ENCODE peak calls at places on chromosomes 11 and 22, in five cellular contexts. M is NCI-H1105; E is activated CD4-positive, alpha-beta T cell treated with anti-CD3 and anti-CD28 coated beads, Interleukin-2, amount 50 U/mL, for 24 hours; Q is fibroblast of lung; Y is left cardiac atrium. P is an unnamed sample.

GRCh38 chr11:45885921-45886721 is 670 bp downstream of the MAPK8IP1 start:
- DNase-seq in E (no peak), Y (no peak), M (peak; percentile 16), Q (no peak), P (no peak)

GRCh38 chr22:35102663-35103062 is 36.7 kb downstream of the ISX start:
- DNase-seq in Y (no peak), E (no peak), M (no peak), Q (no peak), P (peak; percentile 8)

GRCh38 chr22:31574015-31574670 is 77.8 kb downstream of the SFI1 start:
- DNase-seq in E (no peak), Y (no peak), M (no peak), Q (peak; percentile 66), P (no peak)

GRCh38 chr22:35411112-35411511 is 11.2 kb downstream of the MCM5 start:
- DNase-seq in Q (no peak), M (no peak), Y (no peak), E (no peak), P (no peak)

GRCh38 chr11:130711193-130711592 is 205.1 kb downstream of the SNX19 start:
- DNase-seq in Q (no peak), M (no peak), Y (no peak), E (no peak), P (no peak)

GRCh38 chr11:2099523-2100316 is 39.5 kb downstream of the IGF2 start:
- DNase-seq in M (peak; percentile 94), Q (no peak), E (no peak), Y (no peak), P (no peak)

GRCh38 chr11:70524096-70524922 is 126.0 kb downstream of the CTTN start:
- DNase-seq in E (no peak), Q (no peak), M (no peak), Y (no peak), P (peak; percentile 7)

GRCh38 chr11:122746050-122746478 is 90.5 kb downstream of the UBASH3B start:
- DNase-seq in Y (no peak), E (no peak), Q (no peak), M (no peak), P (no peak)

GRCh38 chr11:130181295-130182272 is 22.0 kb downstream of the ST14 start:
- DNase-seq in M (peak; percentile 94), Y (no peak), E (no peak), Q (peak; percentile 74), P (peak; percentile 81)

GRCh38 chr11:114291847-114292680 is 4.1 kb upstream of the NNMT start:
- DNase-seq in Y (no peak), Q (peak; percentile 71), M (no peak), E (no peak), P (peak; percentile 92)

GRCh38 chr11:10451399-10452116 is 3.5 kb upstream of the AMPD3 start:
- DNase-seq in M (no peak), Q (no peak), Y (no peak), E (no peak), P (no peak)

GRCh38 chr22:32615874-32616564 is 141.4 kb downstream of the FBXO7 start:
- DNase-seq in M (no peak), E (no peak), Y (no peak), Q (no peak), P (no peak)

GRCh38 chr22:23066200-23067022 is 3.9 kb upstream of the GNAZ start:
- DNase-seq in E (no peak), Y (no peak), Q (no peak), M (no peak), P (no peak)

GRCh38 chr22:49976439-49977175 is 16.0 kb downstream of the PIM3 start:
- DNase-seq in E (peak; percentile 22), Y (no peak), Q (no peak), M (no peak), P (no peak)

GRCh38 chr11:14249121-14249963 is 109.6 kb downstream of the RRAS2 start:
- DNase-seq in Y (peak; percentile 63), E (peak; percentile 58), M (peak; percentile 75), Q (peak; percentile 70), P (peak; percentile 60)

GRCh38 chr11:65432133-65432650 is 9.6 kb downstream of the NEAT1 start:
- DNase-seq in Q (peak; percentile 44), Y (no peak), M (no peak), E (no peak), P (peak; percentile 34)

GRCh38 chr11:69599502-69599901 is 41.5 kb upstream of the CCND1 start:
- DNase-seq in Y (no peak), E (no peak), M (no peak), Q (no peak), P (peak; percentile 39)

GRCh38 chr11:102836290-102836875 is 7.0 kb downstream of the MMP3 start:
- DNase-seq in M (no peak), Y (no peak), E (no peak), Q (peak; percentile 42), P (peak; percentile 82)

GRCh38 chr11:31870609-31871309 is 59.6 kb upstream of the PAX6 start:
- DNase-seq in Q (peak; percentile 50), Y (peak; percentile 31), E (no peak), M (peak; percentile 62), P (peak; percentile 40)

GRCh38 chr11:60145677-60146076 is 37.2 kb downstream of the MS4A6A start:
- DNase-seq in Q (no peak), M (no peak), Y (no peak), E (no peak), P (no peak)